ENCODE peak calls at places on chromosomes 5 and 9, in nine cellular contexts. P, C, J, T, Q, F, A, W and V are unnamed samples.

GRCh38 chr5:28344803-28345433 is 1306.5 kb upstream of the CDH9 start:
- DNase-seq in P (no peak), C (no peak), J (no peak), T (peak), Q (peak), F (no peak), A (no peak), W (peak), V (no peak)

GRCh38 chr5:94433393-94434149 is 184.8 kb downstream of the KIAA0825 start:
- DNase-seq in P (no peak), C (no peak), J (no peak), T (peak), Q (peak), F (peak), A (no peak), W (peak), V (peak)

GRCh38 chr9:125988479-125989050 is 241.4 kb downstream of the PBX3 start:
- DNase-seq in P (no peak), C (no peak), J (no peak), T (no peak), Q (no peak), F (no peak), A (peak), W (no peak), V (peak)

GRCh38 chr5:67341478-67341877 is 144.9 kb upstream of the CD180 start:
- DNase-seq in P (no peak), C (no peak), J (no peak), T (no peak), Q (no peak), F (no peak), A (no peak), W (no peak), V (no peak)

GRCh38 chr9:21672140-21672539 is 130.3 kb upstream of the MTAP start:
- DNase-seq in P (no peak), C (no peak), J (no peak), T (no peak), Q (no peak), F (no peak), A (no peak), W (no peak), V (no peak)

GRCh38 chr5:176955895-176956294 is 50.7 kb downstream of the UIMC1 start:
- DNase-seq in P (no peak), C (no peak), J (no peak), T (peak), Q (peak), F (peak), A (no peak), W (peak), V (no peak)

GRCh38 chr9:414595-414994 is 199.9 kb downstream of the DOCK8 start:
- DNase-seq in P (no peak), C (no peak), J (no peak), T (no peak), Q (no peak), F (no peak), A (no peak), W (no peak), V (no peak)

GRCh38 chr9:89732295-89732951 is 127.6 kb downstream of the GADD45G start:
- DNase-seq in P (no peak), C (no peak), J (no peak), T (no peak), Q (no peak), F (no peak), A (no peak), W (no peak), V (peak)

GRCh38 chr9:3434594-3434993 is 91.2 kb downstream of the RFX3 start:
- DNase-seq in P (no peak), C (no peak), J (no peak), T (peak), Q (peak), F (peak), A (no peak), W (no peak), V (no peak)

GRCh38 chr5:62592558-62592957 is 13.9 kb downstream of the LRRC70 start:
- DNase-seq in P (no peak), C (no peak), J (no peak), T (no peak), Q (peak), F (no peak), A (no peak), W (no peak), V (peak)

GRCh38 chr9:134942421-134943119 is 24.9 kb upstream of the FCN1 start:
- DNase-seq in P (no peak), C (no peak), J (no peak), T (no peak), Q (peak), F (no peak), A (no peak), W (no peak), V (no peak)

GRCh38 chr5:64612349-64612961 is 77.8 kb upstream of the SHISAL2B start:
- DNase-seq in P (no peak), C (peak), J (no peak), T (peak), Q (peak), F (peak), A (no peak), W (peak), V (no peak)

GRCh38 chr5:151178779-151179488 is 21.4 kb upstream of the ANXA6 start:
- DNase-seq in P (no peak), C (no peak), J (no peak), T (no peak), Q (no peak), F (no peak), A (peak), W (no peak), V (no peak)

GRCh38 chr9:91832322-91832721 is 117.7 kb downstream of the ROR2 start:
- DNase-seq in P (no peak), C (no peak), J (no peak), T (no peak), Q (no peak), F (no peak), A (no peak), W (no peak), V (no peak)

GRCh38 chr5:13567819-13568218 is 376.7 kb downstream of the DNAH5 start:
- DNase-seq in P (no peak), C (no peak), J (no peak), T (no peak), Q (peak), F (peak), A (no peak), W (peak), V (no peak)

GRCh38 chr5:68432682-68433081 is 217.1 kb downstream of the PIK3R1 start:
- DNase-seq in P (no peak), C (no peak), J (no peak), T (no peak), Q (no peak), F (no peak), A (no peak), W (no peak), V (no peak)

GRCh38 chr5:150458819-150459557 is 9.4 kb upstream of the RPS14 start:
- DNase-seq in P (peak), C (peak), J (peak), T (peak), Q (peak), F (peak), A (no peak), W (peak), V (peak)

GRCh38 chr5:125446986-125447385 is 700.5 kb upstream of the ZNF608 start:
- DNase-seq in P (no peak), C (no peak), J (no peak), T (peak), Q (peak), F (peak), A (no peak), W (peak), V (no peak)

GRCh38 chr5:168365581-168366081 is 74.2 kb downstream of the WWC1 start:
- DNase-seq in P (no peak), C (peak), J (no peak), T (peak), Q (peak), F (peak), A (no peak), W (no peak), V (no peak)

GRCh38 chr9:34522091-34522887 is 501 bp downstream of the ENHO start:
- DNase-seq in P (no peak), C (no peak), J (no peak), T (no peak), Q (no peak), F (no peak), A (no peak), W (no peak), V (no peak)

GRCh38 chr9:73149371-73150067 is 2.1 kb upstream of the ANXA1 start:
- DNase-seq in P (no peak), C (no peak), J (no peak), T (peak), Q (peak), F (peak), A (no peak), W (peak), V (no peak)

GRCh38 chr5:78549043-78549442 is 99.5 kb downstream of the LHFPL2 start:
- DNase-seq in P (no peak), C (no peak), J (no peak), T (peak), Q (peak), F (no peak), A (no peak), W (no peak), V (peak)

GRCh38 chr5:945691-946541 is 53.2 kb downstream of the TRIP13 start:
- DNase-seq in P (no peak), C (no peak), J (no peak), T (no peak), Q (no peak), F (no peak), A (peak), W (no peak), V (no peak)

GRCh38 chr9:91360551-91361293 is 996 bp downstream of the AUH start:
- DNase-seq in P (no peak), C (no peak), J (no peak), T (no peak), Q (peak), F (no peak), A (no peak), W (no peak), V (no peak)

GRCh38 chr5:173204185-173204979 is 30.6 kb downstream of the NKX2-5 start:
- DNase-seq in P (no peak), C (no peak), J (no peak), T (peak), Q (peak), F (peak), A (no peak), W (peak), V (no peak)

GRCh38 chr5:28374492-28374934 is 1336.1 kb upstream of the CDH9 start:
- DNase-seq in P (no peak), C (no peak), J (no peak), T (no peak), Q (no peak), F (no peak), A (no peak), W (no peak), V (no peak)

GRCh38 chr5:87327998-87328397 is 60.3 kb downstream of the RASA1 start:
- DNase-seq in P (no peak), C (no peak), J (no peak), T (no peak), Q (peak), F (peak), A (no peak), W (no peak), V (no peak)

GRCh38 chr9:111153973-111154590 is 115.8 kb upstream of the LPAR1 start:
- DNase-seq in P (no peak), C (no peak), J (no peak), T (no peak), Q (peak), F (peak), A (no peak), W (no peak), V (no peak)

GRCh38 chr9:90044710-90045151 is 439.9 kb downstream of the GADD45G start:
- DNase-seq in P (no peak), C (no peak), J (no peak), T (no peak), Q (peak), F (no peak), A (no peak), W (no peak), V (no peak)

GRCh38 chr5:158727771-158728311 is 371.9 kb downstream of the EBF1 start:
- DNase-seq in P (no peak), C (no peak), J (no peak), T (peak), Q (peak), F (no peak), A (no peak), W (peak), V (no peak)

GRCh38 chr9:134328841-134329575 is 2.8 kb downstream of the RXRA start:
- DNase-seq in P (no peak), C (no peak), J (no peak), T (peak), Q (peak), F (no peak), A (no peak), W (no peak), V (no peak)

GRCh38 chr5:31717586-31717985 is 78.7 kb downstream of the PDZD2 start:
- DNase-seq in P (no peak), C (no peak), J (no peak), T (no peak), Q (no peak), F (no peak), A (no peak), W (no peak), V (no peak)

GRCh38 chr9:68545033-68545705 is 4.5 kb upstream of the TMEM252 start:
- DNase-seq in P (no peak), C (no peak), J (no peak), T (no peak), Q (no peak), F (no peak), A (no peak), W (no peak), V (no peak)

GRCh38 chr5:96734871-96735325 is 72.7 kb downstream of the CAST start:
- DNase-seq in P (no peak), C (no peak), J (no peak), T (peak), Q (peak), F (peak), A (no peak), W (peak), V (no peak)

GRCh38 chr5:35246411-35246810 is 16.1 kb upstream of the PRLR start:
- DNase-seq in P (no peak), C (no peak), J (no peak), T (no peak), Q (no peak), F (no peak), A (no peak), W (no peak), V (no peak)

GRCh38 chr5:175696139-175696854 is 38.4 kb downstream of the HRH2 start:
- DNase-seq in P (no peak), C (peak), J (no peak), T (peak), Q (no peak), F (no peak), A (no peak), W (peak), V (peak)

GRCh38 chr5:89064054-89064453 is 181.1 kb upstream of the MEF2C start:
- DNase-seq in P (no peak), C (no peak), J (no peak), T (no peak), Q (no peak), F (no peak), A (no peak), W (no peak), V (no peak)

GRCh38 chr9:82729141-82729540 is 333.8 kb downstream of the RASEF start:
- DNase-seq in P (no peak), C (no peak), J (no peak), T (no peak), Q (no peak), F (no peak), A (no peak), W (no peak), V (no peak)

DNA sequence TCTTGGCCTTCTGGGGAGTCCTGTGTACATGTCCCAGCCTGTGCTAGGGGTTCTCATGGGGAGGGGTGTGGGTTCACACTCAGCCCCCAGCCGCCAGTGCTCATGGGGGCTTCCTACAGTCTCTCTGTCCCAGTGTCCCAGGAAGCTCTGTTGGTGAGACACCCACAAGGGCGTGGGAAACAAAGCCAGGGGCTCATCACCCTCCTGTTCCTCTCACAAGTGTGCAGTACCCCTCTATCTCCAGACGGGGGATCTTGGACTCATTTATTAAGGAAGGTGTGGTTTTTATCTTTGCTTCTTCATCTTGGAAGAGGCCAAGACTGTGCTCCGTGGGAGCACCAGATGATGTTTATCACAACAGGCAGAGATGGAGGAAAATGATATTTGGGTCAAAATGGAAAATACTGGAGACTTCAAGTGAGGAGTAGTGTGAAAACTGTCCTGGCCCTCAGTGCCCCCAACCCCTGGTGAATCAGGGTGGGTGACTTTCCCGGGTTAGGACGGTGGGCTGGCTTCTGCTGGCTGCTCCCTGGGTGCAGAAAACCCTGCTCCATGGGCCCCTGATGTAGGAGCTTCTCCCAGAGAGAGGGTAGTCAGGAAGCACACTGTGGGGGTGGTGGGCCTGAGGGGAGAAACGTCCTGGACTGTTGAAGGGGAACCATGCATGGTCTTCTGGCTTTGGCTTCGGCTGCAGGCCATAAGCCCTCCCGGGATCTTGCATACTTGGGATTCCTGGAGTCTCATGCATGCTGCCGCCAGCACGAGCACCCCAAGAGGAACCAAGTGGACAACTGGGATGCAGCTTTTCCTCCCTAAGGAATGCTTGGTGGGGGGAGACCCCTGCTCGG is 15.3 kb downstream of the TMEM171 start:
- DNase-seq in P (no peak), C (peak), J (no peak), T (peak), Q (peak), F (peak), A (no peak), W (peak), V (no peak)
- TF ChIP-seq CTCF in P (peak), C (peak), J (no peak), T (peak), Q (peak), F (peak), A (no peak), W (peak), V (no peak)

DNA sequence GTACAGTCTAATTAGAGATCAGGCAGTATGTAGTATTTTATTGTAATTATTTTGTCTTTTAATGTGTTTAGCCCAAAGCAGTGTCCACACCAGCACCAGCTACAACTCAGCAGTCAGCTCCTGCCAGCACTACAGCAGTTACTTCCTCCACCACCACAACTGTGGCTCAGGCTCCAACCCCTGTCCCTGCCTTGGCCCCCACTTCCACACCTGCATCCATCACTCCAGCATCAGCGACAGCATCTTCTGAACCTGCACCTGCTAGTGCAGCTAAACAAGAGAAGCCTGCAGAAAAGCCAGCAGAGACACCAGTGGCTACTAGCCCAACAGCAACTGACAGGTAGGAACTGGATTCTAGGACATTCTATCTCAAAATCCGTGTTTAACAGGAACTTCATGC is 23.2 kb downstream of the RAD23B start:
- DNase-seq in P (no peak), C (no peak), J (no peak), T (no peak), Q (no peak), F (no peak), A (no peak), W (no peak), V (no peak)
- TF ChIP-seq CTCF in P (no peak), C (no peak), J (no peak), T (no peak), Q (no peak), F (no peak), A (no peak), W (no peak), V (no peak)

DNA sequence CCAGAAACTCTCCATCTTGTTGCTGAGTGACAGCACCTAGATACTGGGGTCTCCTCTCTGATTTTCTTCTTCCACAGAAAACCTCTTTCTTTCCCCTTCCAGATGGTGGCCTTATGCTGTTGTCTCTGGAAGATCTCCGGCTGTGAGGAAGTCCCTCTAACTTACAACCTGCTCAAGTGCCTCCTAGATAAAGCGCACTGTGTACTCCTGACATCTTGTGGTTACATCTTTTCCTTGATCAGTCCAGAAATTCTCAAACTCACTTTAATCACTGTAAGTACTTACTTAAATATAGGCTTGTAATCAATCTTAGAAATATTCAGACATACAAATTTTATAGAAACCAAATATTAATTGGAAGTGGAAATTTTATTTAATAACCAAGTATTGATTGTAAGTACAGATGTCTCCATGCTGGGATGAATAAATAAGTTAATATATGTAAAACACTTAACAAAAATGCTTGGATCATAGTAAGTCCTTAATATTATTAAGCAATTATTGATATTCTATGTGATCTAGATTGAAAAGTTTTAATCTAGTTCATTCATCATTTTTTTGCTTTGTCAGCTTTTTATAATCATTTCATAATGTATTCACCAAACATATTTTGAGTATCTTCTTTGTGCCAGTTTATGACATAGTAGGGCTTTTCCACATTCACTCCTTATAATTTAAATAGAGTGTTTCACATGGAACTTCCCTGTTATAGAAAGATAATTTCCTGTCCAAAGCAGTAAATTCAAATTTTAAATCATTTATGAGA is 1381.4 kb upstream of the CDH6 start:
- DNase-seq in P (no peak), C (no peak), J (no peak), T (no peak), Q (no peak), F (no peak), A (no peak), W (no peak), V (no peak)
- TF ChIP-seq CTCF in P (no peak), C (no peak), J (no peak), T (no peak), Q (no peak), F (no peak), A (no peak), W (no peak), V (no peak)

DNA sequence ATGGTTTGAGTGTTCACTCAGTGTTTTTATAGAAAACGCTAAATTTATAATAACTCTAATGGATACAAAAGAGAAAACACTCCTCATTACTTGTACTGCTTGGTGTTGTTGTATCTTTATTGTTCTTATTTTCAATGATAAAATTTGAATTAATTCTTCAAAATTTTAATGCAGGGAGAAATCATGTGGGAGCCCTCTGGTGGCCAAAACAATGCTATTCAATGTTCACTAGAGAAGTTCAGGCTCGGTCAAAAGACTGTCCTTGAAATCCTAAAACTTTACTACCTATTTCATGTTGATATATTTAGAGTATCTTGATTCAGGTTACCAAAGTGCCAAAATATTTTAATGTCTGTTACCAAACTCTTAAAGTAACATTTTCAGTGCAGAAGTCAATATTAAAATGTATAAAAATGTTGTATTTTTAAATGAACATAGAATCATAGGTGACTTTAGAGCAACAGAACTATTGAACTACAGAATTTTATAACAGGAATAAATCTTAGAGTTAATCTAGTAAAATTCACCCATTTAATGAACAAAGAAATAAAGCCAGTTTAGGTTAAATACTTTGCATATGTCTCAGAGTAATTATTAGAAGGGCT is 1259.8 kb downstream of the PTPRD start:
- DNase-seq in P (no peak), C (no peak), J (no peak), T (peak), Q (peak), F (no peak), A (no peak), W (peak), V (no peak)
- TF ChIP-seq CTCF in P (no peak), C (peak), J (no peak), T (peak), Q (peak), F (peak), A (peak), W (peak), V (peak)